ENCODE peak calls at places on chromosome 1, in nine cellular contexts. T, V, F, M, J, K, L, A and C are unnamed samples.

GRCh38 chr1:235017719-235018118 is 110.9 kb downstream of the TOMM20 start:
- DNase-seq in L (no peak), F (no peak), T (peak), K (no peak), M (no peak), J (no peak), V (no peak), A (no peak), C (no peak)

GRCh38 chr1:3167255-3167654 is 98.3 kb downstream of the PRDM16 start:
- DNase-seq in J (no peak), K (no peak), L (no peak), A (no peak), V (no peak), M (no peak), F (no peak), T (no peak), C (no peak)

GRCh38 chr1:185789846-185790735 is 55.9 kb downstream of the HMCN1 start:
- DNase-seq in T (peak), L (no peak), J (no peak), V (no peak), A (no peak), K (peak), F (no peak), M (no peak), C (no peak)

GRCh38 chr1:228081578-228082259 is 789 bp upstream of the ARF1 start:
- DNase-seq in M (peak), F (peak), T (peak), A (peak), J (no peak), V (no peak), K (no peak), L (no peak), C (no peak)

GRCh38 chr1:159161001-159161718 is 10.3 kb upstream of the CADM3 start:
- DNase-seq in L (peak), A (no peak), M (peak), T (peak), J (peak), K (peak), V (peak), F (peak), C (peak)

GRCh38 chr1:24091971-24092482 is 19.9 kb downstream of the MYOM3 start:
- DNase-seq in K (no peak), T (no peak), A (no peak), J (no peak), V (no peak), F (no peak), L (no peak), M (no peak), C (no peak)

GRCh38 chr1:77605246-77606026 is 77.0 kb downstream of the ZZZ3 start:
- DNase-seq in J (no peak), F (peak), V (no peak), K (peak), L (peak), A (no peak), T (peak), M (no peak), C (peak)

GRCh38 chr1:110668523-110668922 is 6.2 kb downstream of the KCNA3 start:
- DNase-seq in F (no peak), M (peak), T (no peak), J (no peak), K (no peak), L (no peak), A (no peak), V (no peak), C (no peak)

GRCh38 chr1:237042892-237043576 is 1.1 kb downstream of the RYR2 start:
- DNase-seq in J (no peak), K (no peak), F (peak), V (no peak), M (no peak), A (peak), T (no peak), L (peak), C (no peak)

GRCh38 chr1:40141878-40142535 is 19.2 kb upstream of the RLF start:
- DNase-seq in M (no peak), F (no peak), L (no peak), A (no peak), T (no peak), V (no peak), J (no peak), K (no peak), C (no peak)

GRCh38 chr1:214332950-214333798 is 52.2 kb downstream of the SMYD2 start:
- DNase-seq in T (peak), V (no peak), F (peak), J (peak), L (no peak), A (no peak), M (peak), K (peak), C (no peak)

GRCh38 chr1:97814121-97814520 is 106.7 kb downstream of the DPYD start:
- DNase-seq in A (no peak), M (no peak), J (no peak), V (no peak), L (no peak), K (peak), T (peak), F (no peak), C (no peak)

GRCh38 chr1:9586147-9586766 is 2.5 kb upstream of the TMEM201 start:
- DNase-seq in M (no peak), L (no peak), V (no peak), A (peak), T (no peak), F (no peak), K (no peak), J (no peak), C (no peak)

GRCh38 chr1:230350208-230350921 is 75.8 kb downstream of the PGBD5 start:
- DNase-seq in L (no peak), V (no peak), A (no peak), K (peak), F (peak), M (no peak), T (no peak), J (no peak), C (no peak)

GRCh38 chr1:7420706-7421105 is 350.4 kb upstream of the VAMP3 start:
- DNase-seq in F (no peak), L (no peak), A (no peak), M (no peak), V (no peak), K (no peak), J (no peak), T (peak), C (peak)

GRCh38 chr1:99740141-99740540 is 26.3 kb downstream of the FRRS1 start:
- DNase-seq in V (no peak), F (no peak), T (no peak), M (no peak), L (no peak), A (no peak), J (no peak), K (no peak), C (no peak)

GRCh38 chr1:23593556-23594148 is 34.4 kb upstream of the ID3 start:
- DNase-seq in J (peak), T (peak), K (no peak), F (no peak), M (no peak), V (peak), L (no peak), A (no peak), C (no peak)

GRCh38 chr1:150150511-150151021 is 850 bp downstream of the PLEKHO1 start:
- DNase-seq in F (peak), K (no peak), A (peak), M (peak), V (no peak), T (no peak), L (no peak), J (no peak), C (peak)

GRCh38 chr1:65952692-65953091 is 160.0 kb downstream of the PDE4B start:
- DNase-seq in M (no peak), T (peak), A (no peak), F (no peak), L (no peak), V (no peak), K (peak), J (no peak), C (no peak)

GRCh38 chr1:53089478-53090226 is 27.6 kb downstream of the PODN start:
- DNase-seq in V (no peak), K (no peak), T (peak), J (no peak), F (no peak), L (peak), M (no peak), A (no peak), C (no peak)

GRCh38 chr1:104765115-104765514 is 1015.4 kb downstream of the AMY1C start:
- DNase-seq in L (no peak), J (no peak), F (no peak), T (peak), M (no peak), K (no peak), V (no peak), A (no peak), C (no peak)

GRCh38 chr1:10065760-10066159 is 33.0 kb downstream of the UBE4B start:
- DNase-seq in F (no peak), L (no peak), T (no peak), A (no peak), V (no peak), M (no peak), J (no peak), K (no peak), C (no peak)

GRCh38 chr1:53410100-53410541 is 49.1 kb upstream of the DMRTB1 start:
- DNase-seq in A (no peak), J (no peak), M (no peak), L (no peak), K (peak), F (no peak), T (peak), V (no peak), C (no peak)

GRCh38 chr1:33088119-33088906 is 7.4 kb downstream of the AZIN2 start:
- DNase-seq in V (no peak), L (no peak), F (no peak), J (no peak), M (no peak), A (no peak), K (no peak), T (peak), C (no peak)

GRCh38 chr1:93603581-93603980 is 78.1 kb downstream of the BCAR3 start:
- DNase-seq in L (no peak), F (no peak), K (no peak), V (no peak), T (no peak), J (no peak), M (no peak), A (no peak), C (no peak)

GRCh38 chr1:188140958-188141357 is 1312.2 kb downstream of the PLA2G4A start:
- DNase-seq in V (no peak), L (no peak), K (no peak), J (no peak), A (no peak), F (no peak), T (no peak), M (no peak), C (no peak)

GRCh38 chr1:238252033-238252802 is 361.5 kb upstream of the ZP4 start:
- DNase-seq in J (peak), M (peak), T (peak), A (no peak), K (peak), F (peak), V (peak), L (peak), C (no peak)

GRCh38 chr1:10996100-10996499 is 16.4 kb upstream of the TARDBP start:
- DNase-seq in F (no peak), A (no peak), V (no peak), L (no peak), J (no peak), K (no peak), T (no peak), M (no peak), C (no peak)

GRCh38 chr1:181192277-181192676 is 103.8 kb downstream of the IER5 start:
- DNase-seq in V (no peak), M (no peak), L (no peak), F (no peak), A (no peak), K (no peak), T (no peak), J (no peak), C (peak)

GRCh38 chr1:31846484-31846883 is 30.7 kb upstream of the SPOCD1 start:
- DNase-seq in M (no peak), J (no peak), V (no peak), A (no peak), K (no peak), F (no peak), T (no peak), L (no peak), C (no peak)

GRCh38 chr1:31843506-31843905 is 27.7 kb upstream of the SPOCD1 start:
- DNase-seq in A (no peak), L (no peak), J (no peak), F (no peak), T (peak), V (no peak), K (peak), M (no peak), C (no peak)

GRCh38 chr1:31849653-31850052 is 33.8 kb upstream of the SPOCD1 start:
- DNase-seq in F (no peak), M (no peak), J (no peak), V (no peak), L (no peak), K (no peak), T (no peak), A (no peak), C (no peak)

DNA sequence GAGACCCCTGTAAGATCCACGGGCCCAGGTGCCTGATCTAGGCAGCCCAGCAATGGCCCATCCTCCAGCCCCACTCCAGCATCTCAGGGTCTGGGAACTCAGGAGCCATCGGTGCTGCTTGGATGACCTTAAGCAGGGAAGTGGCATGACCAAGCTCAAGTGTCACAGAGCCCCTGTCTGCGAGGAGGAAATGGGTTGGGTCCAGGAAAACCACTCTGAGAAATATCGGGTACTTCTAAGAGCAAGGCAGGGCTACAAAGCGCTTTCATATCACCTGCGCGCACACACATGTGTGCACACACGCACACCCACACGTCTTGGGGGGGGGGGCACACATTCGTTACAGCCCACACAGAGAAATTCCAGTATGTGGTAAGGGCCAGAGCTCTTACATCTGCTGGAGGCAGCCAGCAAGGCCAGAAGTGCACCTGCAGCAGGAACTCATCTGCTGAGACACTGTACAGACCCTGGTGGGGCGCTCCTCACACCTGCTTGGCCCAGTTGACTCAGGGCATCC is 32.6 kb upstream of the SPOCD1 start:
- DNase-seq in J (no peak), V (no peak), K (no peak), T (no peak), A (no peak), L (no peak), M (peak), F (no peak), C (no peak)
- H3K4me3 ChIP-seq in J (no peak), V (no peak), K (no peak), T (no peak), A (no peak), L (no peak), M (peak), F (no peak), C (no peak)

GRCh38 chr1:15412488-15412800 is 2.8 kb downstream of the EFHD2 start:
- DNase-seq in V (no peak), L (no peak), J (no peak), F (no peak), M (no peak), A (no peak), T (no peak), K (no peak), C (no peak)
- H3K4me3 ChIP-seq in V (peak), L (no peak), J (peak), F (peak), M (peak), A (peak), T (no peak), K (no peak), C (peak)

GRCh38 chr1:203481186-203481585 is 5.6 kb downstream of the PRELP start:
- DNase-seq in V (no peak), A (no peak), F (no peak), M (no peak), J (no peak), T (no peak), K (peak), L (no peak), C (no peak)

GRCh38 chr1:203490607-203491006 is 3.3 kb upstream of the OPTC start:
- DNase-seq in K (no peak), M (no peak), A (no peak), T (no peak), F (no peak), L (no peak), J (no peak), V (no peak), C (no peak)

GRCh38 chr1:203488539-203488938 is 5.4 kb upstream of the OPTC start:
- DNase-seq in A (no peak), V (no peak), F (no peak), T (no peak), L (no peak), K (no peak), J (no peak), M (no peak), C (no peak)

GRCh38 chr1:203491664-203492485 is 2.1 kb upstream of the OPTC start:
- DNase-seq in L (peak), F (no peak), K (no peak), A (no peak), M (no peak), V (no peak), T (no peak), J (no peak), C (no peak)

DNA sequence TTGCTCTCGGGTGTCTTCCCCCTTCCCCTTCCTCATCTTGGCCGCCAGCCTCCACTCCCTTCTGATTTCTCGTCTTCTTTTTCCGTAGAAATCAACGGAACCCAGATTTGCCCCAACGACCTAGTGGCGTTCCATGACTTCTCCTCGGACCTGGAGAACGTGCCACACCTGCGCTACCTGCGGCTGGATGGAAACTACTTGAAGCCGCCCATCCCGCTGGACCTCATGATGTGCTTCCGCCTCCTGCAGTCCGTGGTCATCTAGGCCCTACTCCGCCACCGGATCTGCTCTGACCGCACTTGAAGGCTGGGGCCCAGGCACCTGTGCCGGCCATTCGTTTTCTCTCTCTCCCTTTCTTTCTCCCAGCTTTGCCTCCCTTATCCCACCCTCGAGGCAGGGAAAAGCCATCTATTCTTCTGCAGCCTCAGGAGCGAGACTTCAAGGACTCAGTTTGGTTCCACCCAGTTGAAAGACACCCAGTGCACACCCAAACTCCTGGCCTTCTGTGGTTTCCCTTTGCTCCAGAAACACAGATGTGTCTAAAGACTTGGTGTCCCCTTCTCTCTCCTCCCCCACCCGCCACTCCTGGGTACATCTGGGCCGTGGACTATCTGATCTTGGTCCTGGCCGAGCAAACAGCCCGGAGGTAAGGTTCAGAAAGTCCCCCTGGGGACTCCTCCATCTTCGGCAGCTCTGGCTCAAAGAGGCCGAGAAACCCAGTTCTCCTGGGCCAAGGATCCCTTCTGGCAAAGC is 7.2 kb upstream of the OPTC start:
- DNase-seq in V (no peak), K (peak), T (peak), A (no peak), J (no peak), F (no peak), M (no peak), L (no peak), C (no peak)
- H3K4me3 ChIP-seq in V (peak), K (peak), T (peak), A (peak), J (no peak), F (peak), M (no peak), L (no peak), C (peak)

GRCh38 chr1:201285846-201286245 is 2.5 kb downstream of the PKP1 start:
- DNase-seq in K (no peak), M (no peak), F (no peak), V (no peak), J (no peak), A (no peak), L (no peak), T (no peak), C (peak)
- H3K4me3 ChIP-seq in K (no peak), M (no peak), F (no peak), V (no peak), J (no peak), A (no peak), L (no peak), T (no peak), C (peak)

GRCh38 chr1:51234721-51235425 is 1.2 kb upstream of the RNF11 start:
- DNase-seq in L (peak), F (peak), A (no peak), V (peak), M (peak), J (no peak), K (peak), T (peak), C (no peak)
- H3K4me3 ChIP-seq in L (no peak), F (peak), A (peak), V (peak), M (peak), J (no peak), K (no peak), T (no peak), C (peak)

DNA sequence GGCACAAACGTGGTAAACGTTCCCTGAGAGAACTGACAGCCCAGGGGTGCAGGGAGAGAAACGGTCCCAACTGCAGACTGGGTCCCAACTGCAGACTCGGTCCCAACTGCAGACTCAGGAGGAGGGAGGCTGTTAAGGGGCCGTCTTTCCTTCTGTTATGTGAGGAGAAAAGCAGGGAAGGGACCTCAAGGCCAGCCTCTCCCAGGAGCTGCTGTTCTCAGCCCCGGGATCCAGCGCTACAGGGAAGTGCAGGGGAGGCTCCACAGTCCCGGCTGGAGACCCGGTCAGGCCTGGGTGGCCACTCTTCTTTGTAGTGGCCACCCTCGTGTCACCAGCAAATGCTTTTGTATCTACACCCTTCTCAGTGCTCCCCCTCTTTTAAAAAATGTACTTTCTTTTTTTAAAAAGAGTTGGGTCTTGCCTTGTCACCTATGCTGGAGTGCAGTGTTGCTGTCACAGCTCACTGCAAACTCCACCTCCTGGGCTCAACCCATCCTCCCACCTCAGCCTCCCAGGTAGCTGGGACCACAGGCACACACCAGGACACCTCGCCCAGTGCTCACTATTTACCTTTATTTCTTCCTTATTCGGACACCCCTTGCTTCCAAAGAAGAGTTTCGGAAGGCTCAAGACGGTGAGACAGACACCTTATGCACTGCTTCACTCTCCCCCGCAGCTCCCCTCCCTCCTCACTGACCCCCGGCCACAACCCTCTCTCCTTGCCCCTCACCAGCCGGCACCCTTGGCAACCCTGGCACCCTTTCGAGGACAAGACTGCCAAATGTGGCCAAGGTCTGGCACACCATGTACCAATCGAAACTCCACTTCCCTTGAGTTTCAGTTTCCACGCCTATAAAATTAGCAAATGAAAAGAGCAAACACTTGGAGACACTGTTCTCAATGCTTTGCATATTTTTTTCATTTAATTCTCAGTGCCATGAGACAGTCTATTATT is 21.8 kb downstream of the CAPN2 start:
- DNase-seq in J (no peak), A (no peak), M (no peak), K (no peak), T (no peak), F (no peak), L (no peak), V (no peak), C (no peak)
- H3K4me3 ChIP-seq in J (no peak), A (no peak), M (no peak), K (no peak), T (no peak), F (no peak), L (no peak), V (no peak), C (no peak)